ENCODE peak calls at places on chromosomes 11 and 22, in nine cellular contexts. One of them, this sample, is unnamed.

GRCh38 chr11:926341-926916 is 759 bp downstream of the AP2A2 start:
- DNase-seq in IMR-90: peak
- DNase-seq in body of pancreas: peak
- DNase-seq in NB4: no peak
- DNase-seq in transverse colon: peak
- DNase-seq in erythroblast: no peak
- DNase-seq in adrenal gland: peak
- DNase-seq in ovary: no peak
- DNase-seq in K562: peak
- DNase-seq in this sample: no peak

GRCh38 chr11:9971894-9972293 is 308.0 kb downstream of the SWAP70 start:
- DNase-seq in transverse colon: no peak
- DNase-seq in K562: no peak
- DNase-seq in erythroblast: no peak
- DNase-seq in IMR-90: no peak
- DNase-seq in body of pancreas: no peak
- DNase-seq in NB4: no peak
- DNase-seq in adrenal gland: no peak
- DNase-seq in ovary: no peak
- DNase-seq in this sample: no peak

GRCh38 chr22:42324991-42325710 is 54.7 kb upstream of the TCF20 start:
- DNase-seq in NB4: peak
- DNase-seq in erythroblast: no peak
- DNase-seq in transverse colon: peak
- DNase-seq in K562: no peak
- DNase-seq in ovary: no peak
- DNase-seq in adrenal gland: no peak
- DNase-seq in body of pancreas: no peak
- DNase-seq in IMR-90: no peak
- DNase-seq in this sample: no peak

GRCh38 chr22:26199665-26200064 is 30.4 kb downstream of the SEZ6L start:
- DNase-seq in body of pancreas: no peak
- DNase-seq in K562: no peak
- DNase-seq in adrenal gland: no peak
- DNase-seq in ovary: no peak
- DNase-seq in transverse colon: no peak
- DNase-seq in erythroblast: no peak
- DNase-seq in NB4: peak
- DNase-seq in IMR-90: no peak
- DNase-seq in this sample: no peak

GRCh38 chr11:11552688-11553087 is 69.1 kb downstream of the GALNT18 start:
- DNase-seq in transverse colon: peak
- DNase-seq in NB4: no peak
- DNase-seq in K562: no peak
- DNase-seq in ovary: no peak
- DNase-seq in erythroblast: no peak
- DNase-seq in IMR-90: no peak
- DNase-seq in adrenal gland: no peak
- DNase-seq in body of pancreas: no peak
- DNase-seq in this sample: no peak

GRCh38 chr11:71240865-71241691 is 11.3 kb downstream of the SHANK2 start:
- DNase-seq in K562: no peak
- DNase-seq in body of pancreas: peak
- DNase-seq in NB4: peak
- DNase-seq in transverse colon: peak
- DNase-seq in erythroblast: no peak
- DNase-seq in adrenal gland: peak
- DNase-seq in ovary: no peak
- DNase-seq in IMR-90: peak
- DNase-seq in this sample: peak

GRCh38 chr11:77294040-77294439 is 7.4 kb downstream of the GDPD4 start:
- DNase-seq in IMR-90: no peak
- DNase-seq in ovary: no peak
- DNase-seq in erythroblast: no peak
- DNase-seq in transverse colon: no peak
- DNase-seq in NB4: no peak
- DNase-seq in K562: no peak
- DNase-seq in adrenal gland: no peak
- DNase-seq in body of pancreas: no peak
- DNase-seq in this sample: no peak

GRCh38 chr22:21051836-21052400 is 6.2 kb downstream of the LRRC74B start:
- DNase-seq in transverse colon: no peak
- DNase-seq in erythroblast: no peak
- DNase-seq in adrenal gland: no peak
- DNase-seq in K562: no peak
- DNase-seq in NB4: no peak
- DNase-seq in body of pancreas: no peak
- DNase-seq in IMR-90: peak
- DNase-seq in ovary: no peak
- DNase-seq in this sample: no peak

GRCh38 chr22:50323900-50324299 is 2.9 kb downstream of the DENND6B start:
- DNase-seq in K562: no peak
- DNase-seq in ovary: no peak
- DNase-seq in erythroblast: no peak
- DNase-seq in body of pancreas: no peak
- DNase-seq in NB4: no peak
- DNase-seq in transverse colon: no peak
- DNase-seq in IMR-90: no peak
- DNase-seq in adrenal gland: no peak
- DNase-seq in this sample: no peak

GRCh38 chr11:65013130-65013691 is 749 bp upstream of the ARL2 start:
- DNase-seq in transverse colon: peak
- DNase-seq in NB4: peak
- DNase-seq in K562: peak
- DNase-seq in ovary: peak
- DNase-seq in erythroblast: peak
- DNase-seq in body of pancreas: peak
- DNase-seq in IMR-90: peak
- DNase-seq in adrenal gland: peak
- DNase-seq in this sample: peak

GRCh38 chr11:1054143-1055108 is 17.9 kb upstream of the MUC6 start:
- DNase-seq in body of pancreas: no peak
- DNase-seq in IMR-90: no peak
- DNase-seq in transverse colon: peak
- DNase-seq in K562: no peak
- DNase-seq in ovary: peak
- DNase-seq in NB4: no peak
- DNase-seq in adrenal gland: no peak
- DNase-seq in erythroblast: no peak
- DNase-seq in this sample: no peak

GRCh38 chr11:71539017-71539416 is 1.2 kb downstream of the KRTAP5-8 start:
- DNase-seq in K562: no peak
- DNase-seq in erythroblast: no peak
- DNase-seq in ovary: no peak
- DNase-seq in adrenal gland: no peak
- DNase-seq in transverse colon: no peak
- DNase-seq in NB4: no peak
- DNase-seq in body of pancreas: no peak
- DNase-seq in IMR-90: no peak
- DNase-seq in this sample: no peak

GRCh38 chr11:126485021-126485781 is 129.7 kb downstream of the ST3GAL4 start:
- DNase-seq in IMR-90: peak
- DNase-seq in NB4: no peak
- DNase-seq in erythroblast: no peak
- DNase-seq in body of pancreas: no peak
- DNase-seq in adrenal gland: no peak
- DNase-seq in transverse colon: no peak
- DNase-seq in ovary: no peak
- DNase-seq in K562: no peak
- DNase-seq in this sample: no peak

GRCh38 chr11:125464671-125465070 is 31.4 kb downstream of the FEZ1 start:
- DNase-seq in adrenal gland: no peak
- DNase-seq in transverse colon: no peak
- DNase-seq in ovary: no peak
- DNase-seq in K562: no peak
- DNase-seq in erythroblast: no peak
- DNase-seq in IMR-90: no peak
- DNase-seq in body of pancreas: no peak
- DNase-seq in NB4: no peak
- DNase-seq in this sample: no peak

GRCh38 chr11:122910775-122911174 is 28.2 kb downstream of the JHY start:
- DNase-seq in NB4: peak
- DNase-seq in K562: no peak
- DNase-seq in transverse colon: no peak
- DNase-seq in body of pancreas: no peak
- DNase-seq in adrenal gland: no peak
- DNase-seq in ovary: no peak
- DNase-seq in erythroblast: peak
- DNase-seq in IMR-90: peak
- DNase-seq in this sample: no peak

GRCh38 chr22:49080631-49081030 is 747.0 kb downstream of the BRD1 start:
- DNase-seq in ovary: no peak
- DNase-seq in adrenal gland: no peak
- DNase-seq in erythroblast: no peak
- DNase-seq in K562: no peak
- DNase-seq in IMR-90: no peak
- DNase-seq in body of pancreas: no peak
- DNase-seq in transverse colon: no peak
- DNase-seq in NB4: no peak
- DNase-seq in this sample: no peak

DNA sequence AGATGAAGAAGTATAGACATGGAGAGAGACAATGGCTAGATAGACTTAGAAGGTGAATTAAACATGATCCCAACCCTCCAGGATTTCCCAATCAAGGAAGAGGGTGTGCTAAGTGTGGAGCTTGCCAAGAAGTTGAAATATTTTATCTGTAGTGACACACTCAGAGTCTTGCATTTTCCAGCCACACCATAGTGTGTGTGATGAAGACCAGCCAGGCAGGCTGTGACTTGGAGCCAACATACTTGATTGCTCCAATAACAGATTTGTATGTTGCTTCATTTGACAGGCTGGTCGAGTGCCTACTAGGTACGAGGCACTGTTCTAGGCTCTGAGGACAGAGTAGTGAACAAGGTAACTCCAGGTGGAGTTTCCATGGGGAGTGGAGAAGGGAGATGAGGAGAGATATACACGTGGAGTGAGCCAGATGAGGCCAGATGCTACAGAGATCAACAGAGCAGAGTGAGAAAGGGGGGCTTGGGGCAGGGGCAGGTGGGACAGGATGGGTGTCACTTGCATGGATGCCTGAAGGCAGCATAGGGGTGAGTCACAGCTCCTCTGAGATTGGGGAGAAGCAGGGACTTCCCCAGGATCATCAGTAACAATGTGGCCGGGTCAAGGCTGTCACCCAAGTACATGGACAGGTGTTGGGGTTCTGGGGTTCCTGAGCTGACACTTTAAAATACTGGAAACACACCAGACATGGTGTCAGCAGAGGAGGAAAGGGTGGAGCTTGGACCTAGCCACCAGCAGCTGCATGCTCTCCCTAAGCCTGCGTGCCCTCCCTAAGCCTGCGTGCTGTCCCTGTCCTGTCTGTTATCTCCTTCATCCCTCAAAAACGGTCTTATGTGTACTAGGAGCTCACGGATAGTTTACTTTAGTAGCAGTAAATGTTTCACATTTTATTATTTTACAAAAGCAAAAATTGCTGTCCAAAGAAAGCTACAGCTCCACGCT is 23.6 kb downstream of the PDGFB start:
- DNase-seq in transverse colon: no peak
- DNase-seq in K562: no peak
- DNase-seq in erythroblast: no peak
- DNase-seq in adrenal gland: peak
- DNase-seq in NB4: no peak
- DNase-seq in ovary: no peak
- DNase-seq in body of pancreas: no peak
- DNase-seq in IMR-90: peak
- DNase-seq in this sample: no peak
- TF ChIP-seq POLR2A in transverse colon: no peak
- TF ChIP-seq POLR2A in K562: no peak
- TF ChIP-seq POLR2A in erythroblast: no peak
- TF ChIP-seq POLR2A in adrenal gland: no peak
- TF ChIP-seq POLR2A in NB4: no peak
- TF ChIP-seq POLR2A in ovary: no peak
- TF ChIP-seq POLR2A in body of pancreas: no peak
- TF ChIP-seq POLR2A in IMR-90: no peak
- TF ChIP-seq POLR2A in this sample: no peak

GRCh38 chr22:28175730-28176492 is 256.9 kb upstream of the PITPNB start:
- DNase-seq in adrenal gland: no peak
- DNase-seq in ovary: no peak
- DNase-seq in body of pancreas: no peak
- DNase-seq in K562: no peak
- DNase-seq in transverse colon: no peak
- DNase-seq in IMR-90: no peak
- DNase-seq in erythroblast: no peak
- DNase-seq in NB4: no peak
- DNase-seq in this sample: no peak
- TF ChIP-seq POLR2A in adrenal gland: no peak
- TF ChIP-seq POLR2A in ovary: no peak
- TF ChIP-seq POLR2A in body of pancreas: no peak
- TF ChIP-seq POLR2A in K562: no peak
- TF ChIP-seq POLR2A in transverse colon: no peak
- TF ChIP-seq POLR2A in IMR-90: no peak
- TF ChIP-seq POLR2A in erythroblast: no peak
- TF ChIP-seq POLR2A in NB4: no peak
- TF ChIP-seq POLR2A in this sample: no peak

DNA sequence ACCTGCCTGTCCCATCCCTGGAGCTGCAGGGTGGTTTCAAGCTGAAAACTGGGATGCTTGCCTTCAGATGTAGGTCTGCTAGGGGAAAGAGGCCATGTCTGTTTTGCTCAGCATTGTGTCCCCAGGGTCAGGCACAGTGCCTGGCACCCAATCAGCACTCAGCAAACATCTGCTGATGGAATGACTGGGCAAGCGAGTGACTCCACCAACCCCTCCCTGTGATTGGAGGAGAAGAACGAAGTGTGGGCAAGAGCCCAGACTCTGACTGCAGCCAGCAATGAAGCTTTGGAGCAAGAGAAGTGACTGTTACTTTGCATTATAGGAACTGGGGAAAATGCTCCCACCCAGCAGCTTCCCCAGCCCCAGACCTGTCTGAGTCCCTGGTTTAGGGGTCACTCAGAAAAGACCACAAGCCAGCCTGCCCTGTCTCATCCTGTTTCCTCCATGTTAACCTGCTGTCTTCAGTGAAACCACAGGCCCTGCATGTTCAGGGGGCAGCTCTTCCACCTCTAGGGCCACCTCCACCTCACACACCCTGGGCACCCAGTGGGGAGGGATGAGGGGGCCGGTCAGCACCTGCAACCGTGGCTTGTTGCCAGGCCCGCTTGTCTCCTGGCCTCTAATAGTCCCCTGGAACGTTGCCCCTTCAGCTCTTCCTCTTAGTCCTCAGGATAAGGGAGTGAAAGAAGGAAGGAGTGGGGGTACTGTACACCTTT is 147.4 kb downstream of the TRIM29 start:
- DNase-seq in transverse colon: no peak
- DNase-seq in body of pancreas: no peak
- DNase-seq in IMR-90: no peak
- DNase-seq in adrenal gland: peak
- DNase-seq in erythroblast: no peak
- DNase-seq in NB4: no peak
- DNase-seq in ovary: no peak
- DNase-seq in K562: no peak
- DNase-seq in this sample: no peak
- TF ChIP-seq POLR2A in transverse colon: no peak
- TF ChIP-seq POLR2A in body of pancreas: no peak
- TF ChIP-seq POLR2A in IMR-90: no peak
- TF ChIP-seq POLR2A in adrenal gland: no peak
- TF ChIP-seq POLR2A in erythroblast: no peak
- TF ChIP-seq POLR2A in NB4: no peak
- TF ChIP-seq POLR2A in ovary: no peak
- TF ChIP-seq POLR2A in K562: no peak
- TF ChIP-seq POLR2A in this sample: no peak

GRCh38 chr11:20388096-20389055 is 860 bp downstream of the PRMT3 start:
- DNase-seq in IMR-90: no peak
- DNase-seq in NB4: peak
- DNase-seq in transverse colon: no peak
- DNase-seq in ovary: no peak
- DNase-seq in body of pancreas: no peak
- DNase-seq in K562: no peak
- DNase-seq in adrenal gland: peak
- DNase-seq in erythroblast: peak
- DNase-seq in this sample: no peak

GRCh38 chr11:20387262-20388095 is at the start of gene PRMT3:
- DNase-seq in NB4: peak
- DNase-seq in body of pancreas: peak
- DNase-seq in erythroblast: peak
- DNase-seq in adrenal gland: peak
- DNase-seq in transverse colon: peak
- DNase-seq in IMR-90: peak
- DNase-seq in ovary: peak
- DNase-seq in K562: peak
- DNase-seq in this sample: peak
- TF ChIP-seq POLR2A in NB4: peak
- TF ChIP-seq POLR2A in body of pancreas: peak
- TF ChIP-seq POLR2A in erythroblast: peak
- TF ChIP-seq POLR2A in adrenal gland: peak
- TF ChIP-seq POLR2A in transverse colon: peak
- TF ChIP-seq POLR2A in IMR-90: peak
- TF ChIP-seq POLR2A in ovary: peak
- TF ChIP-seq POLR2A in K562: peak
- TF ChIP-seq POLR2A in this sample: no peak